ENCODE peak calls at places on chromosomes 2 and 18, in seven cellular contexts. B, E, G, U, Y, Q and F are unnamed samples.

GRCh38 chr2:179344280-179344961 is 79.8 kb upstream of the SESTD1 start:
- DNase-seq in B (peak), G (peak), Y (no peak), E (peak), U (no peak), Q (no peak), F (no peak)

GRCh38 chr2:181787310-181788048 is 104.1 kb upstream of the ITPRID2 start:
- DNase-seq in Q (no peak), Y (peak), G (no peak), B (no peak), U (no peak), E (no peak), F (no peak)

GRCh38 chr2:240790370-240791210 is 29.4 kb downstream of the KIF1A start:
- DNase-seq in Q (no peak), U (no peak), G (no peak), E (no peak), Y (peak), B (no peak), F (no peak)

GRCh38 chr2:1782514-1782913 is 38.2 kb upstream of the PXDN start:
- DNase-seq in U (peak), B (no peak), E (no peak), Q (no peak), Y (no peak), G (no peak), F (no peak)

GRCh38 chr2:119650206-119650605 is 28.8 kb upstream of the TMEM177 start:
- DNase-seq in E (peak), B (no peak), U (no peak), G (peak), Y (no peak), Q (no peak), F (no peak)

GRCh38 chr2:9627310-9627709 is 3.5 kb downstream of the YWHAQ start:
- DNase-seq in G (no peak), U (no peak), E (no peak), Q (peak), Y (no peak), B (no peak), F (no peak)

GRCh38 chr2:159177957-159178356 is 108.5 kb downstream of the WDSUB1 start:
- DNase-seq in E (no peak), B (no peak), Y (no peak), G (no peak), U (no peak), Q (no peak), F (no peak)

GRCh38 chr2:29920631-29921559 is 491 bp downstream of the ALK start:
- DNase-seq in Y (peak), G (peak), Q (no peak), E (no peak), B (no peak), U (no peak), F (peak)

GRCh38 chr18:68840554-68841263 is 42.8 kb downstream of the CCDC102B start:
- DNase-seq in B (peak), Y (no peak), Q (no peak), E (peak), G (peak), U (no peak), F (peak)

GRCh38 chr18:41456791-41457190 is 498.2 kb upstream of the PIK3C3 start:
- DNase-seq in Q (no peak), Y (no peak), G (no peak), U (no peak), E (no peak), B (no peak), F (no peak)

GRCh38 chr2:53512071-53512841 is 255.3 kb upstream of the CHAC2 start:
- DNase-seq in B (peak), G (peak), Q (no peak), Y (no peak), E (no peak), U (no peak), F (no peak)

GRCh38 chr2:140526575-140526974 is 1604.2 kb downstream of the LRP1B start:
- DNase-seq in E (peak), G (peak), U (no peak), Y (no peak), Q (no peak), B (no peak), F (peak)

GRCh38 chr2:239830066-239830717 is 194.9 kb downstream of the NDUFA10 start:
- DNase-seq in U (peak), Q (no peak), E (no peak), G (no peak), Y (peak), B (no peak), F (no peak)

GRCh38 chr2:128361376-128362131 is 42.9 kb upstream of the HS6ST1 start:
- DNase-seq in B (no peak), U (peak), Q (peak), E (no peak), Y (no peak), G (no peak), F (no peak)

DNA sequence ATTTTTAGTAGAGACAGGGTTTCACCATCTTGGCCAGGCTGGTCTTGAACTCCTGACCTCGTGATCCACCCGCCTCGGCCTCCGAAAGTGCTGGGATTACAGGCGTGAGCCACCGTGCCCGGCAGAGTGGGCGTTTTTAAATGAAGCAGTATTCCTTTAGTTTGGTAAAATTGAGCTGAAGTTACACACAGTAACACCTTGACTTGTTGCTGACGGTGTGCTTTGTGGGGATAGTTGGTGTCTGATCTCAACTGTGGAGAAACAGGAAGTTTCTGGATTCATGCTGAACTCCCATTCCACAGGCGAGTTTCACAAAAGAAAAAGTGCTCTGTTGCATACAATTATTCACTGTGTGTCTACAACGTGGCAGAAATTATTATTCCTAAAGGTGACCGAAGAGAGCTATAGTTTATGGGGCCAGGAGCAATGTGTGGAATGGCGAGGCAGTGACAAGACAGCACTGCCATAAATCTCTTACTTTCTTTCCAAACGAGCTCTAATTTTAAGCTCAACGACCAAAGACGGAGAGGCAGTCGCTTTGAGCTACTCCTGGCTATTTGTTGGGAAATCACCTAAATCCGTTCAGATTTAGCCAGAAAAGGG is 480 bp upstream of the CABYR start:
- DNase-seq in E (no peak), G (no peak), U (no peak), B (no peak), Y (no peak), Q (no peak), F (no peak)
- H3K4me3 ChIP-seq in E (peak), G (peak), U (peak), B (peak), Y (no peak), Q (peak), F (peak)

DNA sequence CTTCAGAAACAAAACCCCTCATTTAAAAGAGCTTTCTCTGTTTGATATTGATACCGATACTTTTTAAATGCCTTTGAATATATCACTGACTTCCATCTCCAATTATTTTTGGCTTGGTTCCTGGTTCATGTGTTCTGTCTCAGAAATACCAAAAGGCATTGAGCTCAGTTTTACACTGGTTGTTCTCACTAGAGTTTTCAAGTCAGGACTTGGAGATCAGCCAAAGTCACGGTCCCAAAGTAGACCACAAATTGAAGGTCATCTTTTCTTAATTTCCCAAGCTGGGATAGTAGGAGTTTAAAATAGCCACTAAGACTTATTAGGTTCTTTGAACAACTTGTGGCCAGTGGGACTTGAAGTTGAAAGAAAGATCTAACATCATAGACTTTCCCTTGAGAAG is 24.2 kb downstream of the DHRS9 start:
- DNase-seq in B (no peak), Q (no peak), Y (no peak), G (peak), E (no peak), U (no peak), F (no peak)
- H3K4me3 ChIP-seq in B (no peak), Q (no peak), Y (no peak), G (no peak), E (no peak), U (no peak), F (no peak)

GRCh38 chr2:126657146-126657635 is 1.2 kb downstream of the GYPC start:
- DNase-seq in B (no peak), U (peak), G (peak), Y (peak), Q (peak), E (peak), F (peak)

GRCh38 chr2:126655066-126655465 is 892 bp upstream of the GYPC start:
- DNase-seq in G (peak), B (no peak), E (no peak), Q (no peak), Y (no peak), U (no peak), F (no peak)

GRCh38 chr2:126657636-126658315 is 1.8 kb downstream of the GYPC start:
- DNase-seq in Y (peak), B (peak), U (peak), E (peak), G (peak), Q (peak), F (peak)

GRCh38 chr2:126655500-126656310 is at the start of gene GYPC:
- DNase-seq in U (peak), G (peak), B (no peak), E (peak), Y (peak), Q (peak), F (peak)

GRCh38 chr2:126656311-126657145 is 570 bp downstream of the GYPC start:
- DNase-seq in Y (peak), Q (peak), G (peak), B (no peak), U (no peak), E (peak), F (no peak)
- H3K4me3 ChIP-seq in Y (peak), Q (peak), G (peak), B (no peak), U (peak), E (peak), F (peak)

DNA sequence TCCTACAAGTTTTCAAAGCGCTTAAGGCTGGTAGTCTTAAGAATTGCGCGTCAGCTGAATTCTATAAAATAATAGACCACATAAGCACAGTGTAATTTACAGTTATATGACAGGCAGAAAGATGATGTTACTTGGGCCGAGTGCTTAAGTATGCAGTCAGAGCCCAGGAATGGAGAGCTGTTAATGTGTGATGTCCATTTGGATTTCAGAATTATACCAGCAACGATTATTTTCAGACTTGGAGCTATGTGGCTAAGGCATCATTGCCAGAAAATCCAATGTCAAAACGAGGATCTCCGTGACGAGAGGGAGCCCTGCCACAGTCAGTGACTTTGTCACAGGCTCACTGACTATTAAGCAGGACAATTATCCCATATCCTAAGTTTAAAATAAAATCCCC is 3.4 kb downstream of the KLF7 start:
- DNase-seq in U (no peak), Y (no peak), G (peak), Q (no peak), B (no peak), E (no peak), F (no peak)
- H3K4me3 ChIP-seq in U (peak), Y (no peak), G (peak), Q (no peak), B (no peak), E (peak), F (peak)

DNA sequence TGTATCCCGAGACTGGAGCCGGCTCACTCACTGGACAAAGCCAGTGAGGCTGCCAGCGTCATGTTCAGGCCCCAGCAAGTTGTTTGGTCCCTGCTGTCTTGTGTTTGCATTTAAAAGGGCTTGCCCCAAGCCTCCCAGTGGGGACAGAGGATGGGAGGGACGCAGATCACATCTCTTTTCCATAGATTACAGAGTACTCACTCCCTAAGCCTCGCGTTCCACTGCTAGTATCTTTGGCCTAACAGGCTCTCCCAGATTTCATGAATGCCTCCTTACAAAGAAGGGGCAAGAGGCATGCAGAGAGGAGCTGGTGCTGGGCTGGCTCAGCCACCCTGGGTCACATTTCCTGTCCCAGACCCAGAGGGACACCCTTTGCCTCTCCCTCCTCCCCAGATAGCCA is 59.1 kb downstream of the CMPK2 start:
- DNase-seq in Y (no peak), U (no peak), B (no peak), E (no peak), G (no peak), Q (no peak), F (no peak)
- H3K4me3 ChIP-seq in Y (no peak), U (no peak), B (no peak), E (no peak), G (no peak), Q (no peak), F (no peak)

DNA sequence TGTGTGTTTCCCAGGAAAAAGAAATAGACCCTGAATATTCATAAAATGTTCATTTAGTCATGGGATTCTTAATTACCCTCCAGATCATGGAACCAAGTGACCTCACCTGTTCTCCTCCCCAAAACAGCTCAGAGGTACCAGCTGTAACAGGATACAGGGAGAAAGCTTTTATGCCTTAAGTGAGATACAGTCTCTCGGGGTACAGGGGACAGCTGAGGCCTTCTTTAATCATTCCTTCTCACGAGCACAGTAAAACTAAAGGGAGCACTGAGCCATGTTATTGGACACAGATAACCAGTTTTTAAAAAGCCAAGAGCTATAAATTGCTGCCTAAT is 16.6 kb downstream of the EPHA4 start:
- DNase-seq in E (no peak), Q (no peak), Y (no peak), G (no peak), B (no peak), U (no peak), F (no peak)
- H3K4me3 ChIP-seq in E (no peak), Q (no peak), Y (no peak), G (no peak), B (no peak), U (no peak), F (no peak)

GRCh38 chr2:26561918-26562810 is 79.0 kb downstream of the CIB4 start:
- DNase-seq in G (peak), E (no peak), U (peak), B (peak), Q (no peak), Y (peak), F (no peak)
- H3K4me3 ChIP-seq in G (peak), E (peak), U (peak), B (peak), Q (no peak), Y (no peak), F (peak)